ENCODE peak calls at places on chromosomes 1 and 21, in ten cellular contexts. F, P, A, D, G, X, E, C, Y and H are unnamed samples.

GRCh38 chr1:59409525-59409924 is 112.6 kb downstream of the FGGY start:
- DNase-seq in F (no peak), P (no peak), A (no peak), D (no peak), G (no peak), X (no peak), E (no peak), C (no peak), Y (no peak), H (no peak)

GRCh38 chr1:81379430-81379829 is 421.3 kb upstream of the ADGRL2 start:
- DNase-seq in F (no peak), P (no peak), A (no peak), D (no peak), G (no peak), X (no peak), E (no peak), C (no peak), Y (no peak), H (no peak)

GRCh38 chr1:58620926-58621325 is 43.9 kb upstream of the TACSTD2 start:
- DNase-seq in F (no peak), P (no peak), A (no peak), D (no peak), G (no peak), X (no peak), E (no peak), C (no peak), Y (no peak), H (no peak)

GRCh38 chr1:150836129-150836773 is 28.2 kb upstream of the CTSK start:
- DNase-seq in F (no peak), P (no peak), A (no peak), D (no peak), G (no peak), X (no peak), E (peak; percentile 23), C (no peak), Y (peak; percentile 30), H (no peak)

GRCh38 chr1:65681101-65681500 is 111.6 kb upstream of the PDE4B start:
- DNase-seq in F (no peak), P (no peak), A (no peak), D (peak; percentile 41), G (peak; percentile 5), X (no peak), E (no peak), C (no peak), Y (no peak), H (no peak)

GRCh38 chr21:41119901-41120300 is 48.1 kb upstream of the BACE2 start:
- DNase-seq in F (no peak), P (no peak), A (no peak), D (no peak), G (no peak), X (no peak), E (no peak), C (no peak), Y (no peak), H (no peak)

GRCh38 chr21:32096411-32096810 is 182.4 kb downstream of the MIS18A start:
- DNase-seq in F (no peak), P (peak; percentile 11), A (peak; percentile 58), D (no peak), G (no peak), X (no peak), E (peak; percentile 25), C (no peak), Y (peak; percentile 5), H (peak; percentile 77)

GRCh38 chr1:72936942-72937341 is 654.6 kb upstream of the NEGR1 start:
- DNase-seq in F (no peak), P (no peak), A (no peak), D (no peak), G (no peak), X (no peak), E (no peak), C (no peak), Y (no peak), H (no peak)

GRCh38 chr1:65512967-65513777 is 92.7 kb downstream of the LEPR start:
- DNase-seq in F (no peak), P (no peak), A (no peak), D (no peak), G (no peak), X (no peak), E (peak; percentile 73), C (no peak), Y (no peak), H (no peak)

GRCh38 chr1:5971471-5972197 is 20.6 kb downstream of the NPHP4 start:
- DNase-seq in F (no peak), P (no peak), A (no peak), D (no peak), G (no peak), X (no peak), E (no peak), C (no peak), Y (no peak), H (no peak)

GRCh38 chr1:92961131-92961895 is at the start of gene DIPK1A:
- DNase-seq in F (peak; percentile 85), P (peak; percentile 84), A (peak; percentile 49), D (peak; percentile 63), G (peak; percentile 69), X (peak; percentile 90), E (peak; percentile 25), C (peak; percentile 85), Y (peak; percentile 79), H (peak; percentile 85)

GRCh38 chr1:28770601-28771165 is 33.9 kb downstream of the YTHDF2 start:
- DNase-seq in F (no peak), P (no peak), A (no peak), D (no peak), G (no peak), X (no peak), E (no peak), C (no peak), Y (no peak), H (no peak)

GRCh38 chr1:48967318-48967717 is 190.6 kb upstream of the BEND5 start:
- DNase-seq in F (no peak), P (no peak), A (no peak), D (no peak), G (no peak), X (no peak), E (no peak), C (no peak), Y (no peak), H (no peak)

GRCh38 chr1:160080381-160081100 is 797 bp upstream of the KCNJ9 start:
- DNase-seq in F (no peak), P (no peak), A (no peak), D (no peak), G (no peak), X (no peak), E (no peak), C (no peak), Y (no peak), H (no peak)

GRCh38 chr1:9684806-9685205 is 33.3 kb downstream of the PIK3CD start:
- DNase-seq in F (no peak), P (no peak), A (no peak), D (no peak), G (no peak), X (no peak), E (no peak), C (no peak), Y (no peak), H (no peak)

GRCh38 chr1:14661220-14661619 is 62.7 kb downstream of the KAZN start:
- DNase-seq in F (no peak), P (no peak), A (no peak), D (no peak), G (no peak), X (no peak), E (no peak), C (no peak), Y (no peak), H (peak; percentile 66)

GRCh38 chr1:23035823-23036452 is 16.7 kb downstream of the KDM1A start:
- DNase-seq in F (no peak), P (no peak), A (no peak), D (no peak), G (no peak), X (no peak), E (no peak), C (no peak), Y (no peak), H (no peak)